ENCODE peak calls at places on chromosome 1, in ten cellular contexts. J is GM12865; U is AG04449; C is K562; L is ovary; K is osteocyte; I is CD8-positive, alpha-beta T cell; S is AG10803; E is RWPE1; H is BE2C. R is an unnamed sample.

GRCh38 chr1:246699095-246699735 is 25.0 kb upstream of the SCCPDH start:
- DNase-seq in E (peak; percentile 81), K (peak; percentile 94), J (peak; percentile 95), S (peak; percentile 95), I (peak; percentile 76), U (peak; percentile 89), C (peak; percentile 94), H (peak; percentile 92), L (peak; percentile 68), R (peak; percentile 62)

GRCh38 chr1:54701066-54701465 is 14.6 kb upstream of the TTC4 start:
- DNase-seq in E (no peak), U (no peak), L (no peak), C (no peak), I (no peak), H (no peak), S (no peak), K (no peak), J (no peak), R (no peak)

GRCh38 chr1:159334797-159335196 is 32.7 kb downstream of the FCER1A start:
- DNase-seq in C (no peak), L (no peak), K (no peak), J (no peak), E (no peak), I (no peak), H (no peak), U (no peak), S (no peak), R (no peak)

GRCh38 chr1:185352067-185352466 is 35.0 kb upstream of the IVNS1ABP start:
- DNase-seq in C (no peak), L (no peak), I (no peak), U (no peak), S (no peak), J (no peak), K (no peak), E (peak; percentile 7), H (no peak), R (no peak)

GRCh38 chr1:156816561-156817328 is at the start of gene SH2D2A:
- DNase-seq in H (no peak), I (peak; percentile 94), K (no peak), C (peak; percentile 88), E (peak; percentile 54), U (no peak), J (peak; percentile 90), S (peak; percentile 8), L (no peak), R (no peak)

GRCh38 chr1:116164056-116164889 is 53.1 kb downstream of the MAB21L3 start:
- DNase-seq in K (no peak), J (no peak), U (no peak), E (no peak), S (peak; percentile 3), H (no peak), C (no peak), I (no peak), L (no peak), R (no peak)

GRCh38 chr1:213541641-213542040 is 446.1 kb upstream of the PROX1 start:
- DNase-seq in S (no peak), E (no peak), C (no peak), L (no peak), J (no peak), I (no peak), U (no peak), K (no peak), H (no peak), R (no peak)

GRCh38 chr1:94501925-94502324 is 39.6 kb downstream of the F3 start:
- DNase-seq in C (no peak), S (no peak), H (no peak), K (no peak), I (no peak), J (no peak), L (no peak), U (no peak), E (no peak), R (no peak)

GRCh38 chr1:6870086-6870485 is 84.8 kb downstream of the CAMTA1 start:
- DNase-seq in S (peak; percentile 62), J (no peak), K (no peak), H (no peak), L (no peak), E (no peak), U (no peak), C (no peak), I (no peak), R (no peak)

GRCh38 chr1:89170171-89171066 is 5.4 kb downstream of the GBP7 start:
- DNase-seq in I (no peak), S (no peak), J (no peak), C (no peak), L (no peak), E (no peak), U (no peak), K (no peak), H (no peak), R (no peak)

GRCh38 chr1:7404046-7404742 is 366.9 kb upstream of the VAMP3 start:
- DNase-seq in U (no peak), K (peak; percentile 57), E (no peak), L (no peak), J (no peak), H (no peak), C (no peak), I (no peak), S (no peak), R (peak; percentile 31)

GRCh38 chr1:89701746-89702241 is 68.9 kb downstream of the LRRC8C start:
- DNase-seq in H (peak; percentile 31), S (no peak), K (no peak), E (no peak), J (no peak), C (peak; percentile 75), I (peak; percentile 13), L (no peak), U (no peak), R (no peak)

GRCh38 chr1:46630719-46631118 is 14.1 kb upstream of the MOB3C start:
- DNase-seq in C (no peak), J (no peak), H (no peak), I (no peak), U (no peak), L (no peak), K (no peak), E (no peak), S (no peak), R (no peak)
- TF ChIP-seq CTCF in C (no peak), J (no peak), H (no peak), I (no peak), U (no peak), L (no peak), K (no peak), E (no peak), S (no peak), R (no peak)

DNA sequence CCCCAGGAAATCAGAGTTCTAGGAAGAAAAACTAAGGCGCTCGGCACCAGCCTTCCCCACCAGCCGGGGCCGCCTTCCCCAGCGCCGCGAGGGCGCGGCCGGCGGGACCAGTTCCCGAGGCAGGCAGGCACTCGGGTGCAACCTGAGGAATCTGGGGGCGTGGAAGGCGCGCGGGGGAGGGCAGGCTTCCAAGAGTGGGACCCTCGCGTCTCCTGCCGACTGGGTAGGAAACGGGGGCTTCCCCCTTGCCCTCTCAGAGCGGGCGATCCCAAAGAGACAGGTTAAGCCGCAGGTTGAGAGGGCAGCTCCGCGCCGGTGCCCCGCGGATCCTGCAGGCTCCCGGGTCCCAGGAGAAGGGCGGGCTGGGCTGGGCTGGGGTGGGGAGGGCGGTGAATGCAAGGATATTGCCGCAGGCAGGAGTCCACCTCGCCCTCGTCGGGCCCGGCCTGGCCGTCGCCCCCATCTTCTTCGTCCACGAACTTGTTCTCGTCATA is 424 bp downstream of the ARPC5 start:
- DNase-seq in H (peak; percentile 37), C (peak; percentile 60), J (no peak), E (no peak), S (peak; percentile 21), L (peak; percentile 33), I (peak; percentile 23), K (no peak), U (no peak), R (peak; percentile 68)
- TF ChIP-seq CTCF in H (no peak), C (no peak), J (no peak), E (no peak), S (no peak), L (no peak), I (no peak), K (no peak), U (no peak), R (no peak)

DNA sequence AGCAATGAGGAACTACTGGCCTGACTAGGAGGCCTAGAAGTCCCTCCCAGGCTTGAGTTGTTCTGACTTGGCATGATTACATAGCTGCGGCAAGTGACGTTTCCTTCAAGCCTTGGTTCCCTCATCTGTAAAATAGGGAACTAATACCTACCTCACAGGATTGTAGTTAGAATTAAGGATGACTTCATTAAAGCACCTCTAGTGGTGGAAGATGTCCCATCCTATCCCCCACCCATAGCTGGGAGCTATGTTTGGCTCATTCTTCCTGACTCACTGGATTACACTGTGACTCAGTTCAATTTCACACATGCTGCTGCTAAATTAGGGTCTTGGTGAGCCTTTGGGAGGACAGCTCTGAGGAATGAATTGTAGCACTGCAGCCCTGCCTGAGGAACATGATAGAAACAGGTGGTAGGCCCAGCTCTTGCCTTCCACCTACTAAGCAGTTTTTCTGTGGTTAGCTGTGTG is 6.0 kb upstream of the SHISA4 start:
- DNase-seq in K (no peak), J (peak; percentile 47), U (peak; percentile 46), H (no peak), E (peak; percentile 95), S (peak; percentile 76), I (no peak), C (peak; percentile 64), L (no peak), R (no peak)
- TF ChIP-seq CTCF in K (no peak), J (peak; percentile 18), U (peak; percentile 29), H (no peak), E (no peak), S (peak; percentile 50), I (no peak), C (peak; percentile 24), L (no peak), R (no peak)

DNA sequence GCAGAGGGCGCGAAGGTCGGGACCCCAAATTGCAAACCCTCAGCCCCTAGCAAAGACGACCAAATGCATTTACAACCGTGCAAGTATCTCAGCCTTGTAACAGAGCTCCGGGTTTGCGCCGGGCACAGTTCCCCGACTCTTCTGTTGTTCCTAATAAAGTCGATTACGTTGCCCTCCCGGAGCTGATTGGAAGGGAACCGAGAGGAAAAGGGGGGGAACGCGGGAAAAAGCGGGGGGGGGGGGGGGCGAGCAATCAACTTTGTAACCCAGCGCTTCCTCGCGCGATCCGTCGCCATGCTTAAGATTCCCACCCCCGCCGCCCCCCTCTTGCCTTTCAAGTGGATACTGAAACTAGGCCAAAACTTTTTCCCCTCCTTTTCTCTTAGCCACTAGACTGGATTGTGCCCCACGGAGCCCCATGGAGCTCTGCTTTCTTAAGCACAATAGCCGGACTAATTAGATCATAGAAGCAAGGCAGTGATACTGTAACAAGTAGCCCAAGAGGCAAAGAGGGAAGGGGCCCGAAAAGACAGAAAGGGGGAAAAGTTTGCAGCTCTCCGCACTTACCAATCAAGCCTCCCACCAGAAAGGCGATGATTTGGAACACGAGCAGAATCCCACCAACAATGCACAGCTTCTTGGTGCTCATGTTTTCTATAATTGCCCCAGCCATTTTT is 558 bp downstream of the WLS start:
- DNase-seq in E (peak; percentile 87), L (peak; percentile 75), U (no peak), J (no peak), C (no peak), K (no peak), S (peak; percentile 53), H (peak; percentile 35), I (no peak), R (peak; percentile 52)
- TF ChIP-seq CTCF in E (no peak), L (no peak), U (no peak), J (no peak), C (no peak), K (no peak), S (no peak), H (no peak), I (no peak), R (no peak)

GRCh38 chr1:234125283-234125682 is 220.8 kb downstream of the SLC35F3 start:
- DNase-seq in S (peak; percentile 21), U (no peak), K (no peak), E (no peak), J (peak; percentile 61), C (peak; percentile 58), I (no peak), H (peak; percentile 68), L (no peak), R (no peak)
- TF ChIP-seq CTCF in S (peak; percentile 38), U (no peak), K (no peak), E (no peak), J (peak; percentile 50), C (peak; percentile 72), I (no peak), H (peak; percentile 65), L (no peak), R (no peak)